ENCODE peak calls at places on chromosome 1, in six cellular contexts. U is CD4-positive, alpha-beta memory T cell; Q is substantia nigra; G is right cardiac atrium; R is neural progenitor cell; A is RWPE1. Z is an unnamed sample.
A peak's percentile ranks its signal among the peaks of the same experiment; 100 is the strongest.

GRCh38 chr1:58734630-58735029 is 34.8 kb upstream of the MYSM1 start:
- DNase-seq in U (no peak), Q (no peak), G (no peak), R (no peak), A (no peak), Z (no peak)

GRCh38 chr1:26224606-26225005 is 9.4 kb upstream of the CEP85 start:
- DNase-seq in U (no peak), Q (no peak), G (no peak), R (no peak), A (no peak), Z (no peak)

GRCh38 chr1:33424205-33424604 is 6.7 kb downstream of the PHC2 start:
- DNase-seq in U (no peak), Q (no peak), G (no peak), R (peak; percentile 12), A (no peak), Z (no peak)

GRCh38 chr1:53047737-53048344 is 14.2 kb upstream of the PODN start:
- DNase-seq in U (no peak), Q (no peak), G (no peak), R (no peak), A (peak; percentile 30), Z (no peak)

GRCh38 chr1:237383825-237384612 is 342.0 kb downstream of the RYR2 start:
- DNase-seq in U (no peak), Q (no peak), G (no peak), R (no peak), A (no peak), Z (no peak)

GRCh38 chr1:38052750-38053415 is 6.3 kb upstream of the POU3F1 start:
- DNase-seq in U (no peak), Q (no peak), G (no peak), R (peak; percentile 64), A (no peak), Z (no peak)

GRCh38 chr1:11248169-11248568 is 14.2 kb downstream of the MTOR start:
- DNase-seq in U (no peak), Q (no peak), G (no peak), R (no peak), A (no peak), Z (no peak)

GRCh38 chr1:182428043-182428442 is 21.9 kb upstream of the RGSL1 start:
- DNase-seq in U (no peak), Q (no peak), G (no peak), R (no peak), A (no peak), Z (no peak)

GRCh38 chr1:180930687-180931086 is 18.0 kb downstream of the KIAA1614 start:
- DNase-seq in U (no peak), Q (no peak), G (no peak), R (no peak), A (no peak), Z (no peak)

DNA sequence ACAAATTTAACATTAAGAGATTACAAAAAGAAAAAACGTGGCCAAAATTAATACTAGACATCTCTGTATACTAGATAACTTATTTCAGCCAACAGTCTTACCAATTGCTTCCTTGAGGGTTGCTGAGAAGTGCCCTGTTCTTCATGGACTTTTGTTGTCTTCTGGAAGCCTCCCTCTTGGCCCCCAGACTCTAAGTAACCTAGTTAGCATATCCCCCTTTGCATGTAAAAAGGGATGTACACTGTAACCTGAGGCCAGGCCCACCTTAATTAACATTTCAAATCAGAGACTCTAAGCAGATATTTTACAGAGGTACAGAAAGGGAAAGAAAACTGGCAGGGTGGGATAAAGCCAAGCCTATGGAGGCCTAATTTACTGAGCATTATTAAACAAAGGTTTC is 1047.3 kb downstream of the ADGRL2 start:
- DNase-seq in U (no peak), Q (no peak), G (no peak), R (peak; percentile 29), A (no peak), Z (no peak)
- H3K27ac ChIP-seq in U (no peak overlapping the region), Q (no peak overlapping the region), G (no peak overlapping the region), R (peak overlapping the region; percentile 43), A (no peak overlapping the region), Z (no peak overlapping the region)

GRCh38 chr1:167612583-167612982 is 17.4 kb upstream of the RCSD1 start:
- DNase-seq in U (no peak), Q (no peak), G (no peak), R (no peak), A (no peak), Z (no peak)

GRCh38 chr1:167616521-167616920 is 13.5 kb upstream of the RCSD1 start:
- DNase-seq in U (no peak), Q (no peak), G (no peak), R (no peak), A (no peak), Z (no peak)

GRCh38 chr1:167614851-167615250 is 15.2 kb upstream of the RCSD1 start:
- DNase-seq in U (no peak), Q (no peak), G (no peak), R (no peak), A (no peak), Z (no peak)

GRCh38 chr1:167612986-167613385 is 17.0 kb upstream of the RCSD1 start:
- DNase-seq in U (no peak), Q (no peak), G (no peak), R (no peak), A (no peak), Z (no peak)

GRCh38 chr1:167611983-167612382 is 18.0 kb upstream of the RCSD1 start:
- DNase-seq in U (no peak), Q (no peak), G (no peak), R (no peak), A (no peak), Z (no peak)
- H3K27ac ChIP-seq in U (no peak overlapping the region), Q (no peak overlapping the region), G (no peak overlapping the region), R (no peak overlapping the region), A (no peak overlapping the region), Z (no peak overlapping the region)

GRCh38 chr1:161989108-161989507 is 34.6 kb downstream of the OLFML2B start:
- DNase-seq in U (no peak), Q (no peak), G (no peak), R (no peak), A (no peak), Z (no peak)
- H3K27ac ChIP-seq in U (no peak overlapping the region), Q (no peak overlapping the region), G (no peak overlapping the region), R (no peak overlapping the region), A (no peak overlapping the region), Z (no peak overlapping the region)

DNA sequence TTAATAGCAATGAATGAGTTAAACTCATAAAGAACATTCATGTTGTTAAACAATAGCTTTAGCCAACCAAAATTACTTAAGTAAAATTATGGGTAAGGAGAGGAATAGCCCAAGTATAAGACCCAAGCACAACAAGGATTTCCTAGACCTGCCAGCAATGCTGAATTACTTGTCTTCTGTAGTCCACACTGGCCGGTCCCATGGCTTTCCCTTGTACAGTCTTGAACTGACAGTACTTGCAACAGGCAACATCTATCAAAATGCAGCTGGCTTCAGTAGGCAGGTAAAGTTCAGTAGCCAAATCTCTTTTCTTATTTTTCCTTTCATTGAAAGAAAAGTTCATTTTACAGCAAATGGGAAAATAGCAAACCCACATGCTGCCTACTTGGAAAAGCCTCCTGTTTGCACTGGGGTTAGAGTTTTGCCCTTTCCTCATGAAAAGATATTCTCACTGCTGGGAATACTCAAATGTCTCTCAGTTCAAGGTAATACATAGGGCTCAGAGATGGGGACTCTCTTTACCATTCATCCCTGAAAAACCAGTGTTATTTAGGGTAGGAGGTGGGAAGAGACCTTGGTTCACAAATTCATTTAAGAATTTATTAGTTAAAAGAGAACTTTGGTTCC is 222.8 kb downstream of the TTLL7 start:
- DNase-seq in U (no peak), Q (no peak), G (no peak), R (no peak), A (no peak), Z (no peak)
- H3K27ac ChIP-seq in U (no peak overlapping the region), Q (no peak overlapping the region), G (no peak overlapping the region), R (no peak overlapping the region), A (no peak overlapping the region), Z (no peak overlapping the region)

GRCh38 chr1:21317035-21317689 is 26.9 kb upstream of the ECE1 start:
- DNase-seq in U (no peak), Q (peak; percentile 23), G (peak; percentile 94), R (no peak), A (no peak), Z (no peak)
- H3K27ac ChIP-seq in U (no peak overlapping the region), Q (peak overlapping the region; percentile 50), G (peak overlapping the region; percentile 97), R (no peak overlapping the region), A (peak overlapping the region; percentile 44), Z (no peak overlapping the region)